ENCODE peak calls at places on chromosome 16, in seven cellular contexts. T is activated T-helper 9 cell treated with anti-CD3 and anti-CD28 coated beads, Interleukin-2, amount 50 U/mL, for 16 hours; V is AG20443; E is NCI-H748 treated with DMSO at 0.1 percent for 48 hours; M is ovary; Z is HEK293T; W is AG09319. K is an unnamed sample.

GRCh38 chr16:56749806-56750491 is 20.0 kb downstream of the NUP93 start:
- DNase-seq in T (no peak), V (no peak), E (no peak), M (no peak), Z (no peak), W (no peak), K (no peak)

GRCh38 chr16:30122621-30123160 is 329 bp downstream of the MAPK3 start:
- DNase-seq in T (no peak), V (no peak), E (no peak), M (no peak), Z (no peak), W (no peak), K (no peak)

GRCh38 chr16:28321700-28322411 is 29.5 kb downstream of the SBK1 start:
- DNase-seq in T (no peak), V (peak), E (no peak), M (no peak), Z (peak), W (no peak), K (no peak)

GRCh38 chr16:80285089-80285488 is 255.7 kb upstream of the DYNLRB2 start:
- DNase-seq in T (no peak), V (peak), E (no peak), M (no peak), Z (no peak), W (peak), K (no peak)

GRCh38 chr16:10827691-10828341 is 9.2 kb upstream of the TVP23A start:
- DNase-seq in T (no peak), V (peak), E (no peak), M (peak), Z (no peak), W (peak), K (no peak)

GRCh38 chr16:87132361-87133014 is 184.7 kb downstream of the C16orf95 start:
- DNase-seq in T (no peak), V (peak), E (no peak), M (no peak), Z (no peak), W (peak), K (no peak)

GRCh38 chr16:84193480-84193879 is 2.5 kb downstream of the ADAD2 start:
- DNase-seq in T (no peak), V (no peak), E (no peak), M (no peak), Z (no peak), W (no peak), K (no peak)

GRCh38 chr16:85615852-85616607 is 2.9 kb downstream of the GSE1 start:
- DNase-seq in T (peak), V (peak), E (no peak), M (peak), Z (peak), W (no peak), K (no peak)

GRCh38 chr16:57564571-57565270 is 22.3 kb downstream of the ADGRG5 start:
- DNase-seq in T (no peak), V (peak), E (no peak), M (no peak), Z (no peak), W (no peak), K (no peak)

GRCh38 chr16:67137605-67138004 is 13.2 kb downstream of the B3GNT9 start:
- DNase-seq in T (no peak), V (no peak), E (no peak), M (no peak), Z (no peak), W (no peak), K (no peak)

GRCh38 chr16:51971184-51971583 is 575.8 kb downstream of the TOX3 start:
- DNase-seq in T (no peak), V (peak), E (peak), M (no peak), Z (peak), W (no peak), K (no peak)

GRCh38 chr16:12958366-12958765 is 57.0 kb downstream of the SHISA9 start:
- DNase-seq in T (no peak), V (no peak), E (no peak), M (no peak), Z (no peak), W (no peak), K (no peak)

GRCh38 chr16:2857451-2858244 is at the start of gene PRSS22:
- DNase-seq in T (no peak), V (peak), E (no peak), M (no peak), Z (peak), W (no peak), K (no peak)

GRCh38 chr16:62035115-62036092 is 834 bp downstream of the CDH8 start:
- DNase-seq in T (no peak), V (peak), E (peak), M (no peak), Z (peak), W (no peak), K (no peak)

GRCh38 chr16:1260101-1260670 is 4.3 kb downstream of the TPSD1 start:
- DNase-seq in T (no peak), V (no peak), E (no peak), M (no peak), Z (no peak), W (no peak), K (no peak)